ENCODE peak calls at places on chromosomes 11 and 22, in eight cellular contexts. One of them, this sample, is unnamed.

GRCh38 chr22:26725012-26725676 is 67.8 kb downstream of the MIAT start:
- DNase-seq in cardiac muscle cell: peak
- DNase-seq in colonic mucosa: no peak
- DNase-seq in esophagus muscularis mucosa: no peak
- DNase-seq in T-helper 1 cell: no peak
- DNase-seq in prostate gland: no peak
- DNase-seq in kidney: no peak
- DNase-seq in left ventricle myocardium superior: no peak
- DNase-seq in this sample: no peak

GRCh38 chr11:61975638-61976419 is 8.4 kb upstream of the FTH1 start:
- DNase-seq in prostate gland: no peak
- DNase-seq in esophagus muscularis mucosa: no peak
- DNase-seq in T-helper 1 cell: no peak
- DNase-seq in cardiac muscle cell: peak
- DNase-seq in kidney: no peak
- DNase-seq in left ventricle myocardium superior: peak
- DNase-seq in colonic mucosa: no peak
- DNase-seq in this sample: no peak

GRCh38 chr11:64400667-64401066 is 41.7 kb downstream of the RPS6KA4 start:
- DNase-seq in esophagus muscularis mucosa: no peak
- DNase-seq in kidney: no peak
- DNase-seq in cardiac muscle cell: no peak
- DNase-seq in T-helper 1 cell: no peak
- DNase-seq in colonic mucosa: no peak
- DNase-seq in prostate gland: no peak
- DNase-seq in left ventricle myocardium superior: no peak
- DNase-seq in this sample: no peak

GRCh38 chr11:68213135-68213515 is at the start of gene KMT5B:
- DNase-seq in colonic mucosa: peak
- DNase-seq in cardiac muscle cell: peak
- DNase-seq in kidney: peak
- DNase-seq in left ventricle myocardium superior: peak
- DNase-seq in prostate gland: no peak
- DNase-seq in T-helper 1 cell: peak
- DNase-seq in esophagus muscularis mucosa: no peak
- DNase-seq in this sample: peak

GRCh38 chr11:12276356-12276755 is 101.0 kb upstream of the PARVA start:
- DNase-seq in esophagus muscularis mucosa: no peak
- DNase-seq in cardiac muscle cell: no peak
- DNase-seq in T-helper 1 cell: no peak
- DNase-seq in colonic mucosa: no peak
- DNase-seq in left ventricle myocardium superior: no peak
- DNase-seq in prostate gland: no peak
- DNase-seq in kidney: peak
- DNase-seq in this sample: no peak

GRCh38 chr22:38565441-38565840 is 4.5 kb downstream of the DMC1 start:
- DNase-seq in esophagus muscularis mucosa: no peak
- DNase-seq in cardiac muscle cell: no peak
- DNase-seq in kidney: no peak
- DNase-seq in T-helper 1 cell: no peak
- DNase-seq in prostate gland: no peak
- DNase-seq in left ventricle myocardium superior: no peak
- DNase-seq in colonic mucosa: no peak
- DNase-seq in this sample: no peak

GRCh38 chr11:121909571-121909970 is 206.4 kb downstream of the BLID start:
- DNase-seq in esophagus muscularis mucosa: no peak
- DNase-seq in prostate gland: no peak
- DNase-seq in left ventricle myocardium superior: no peak
- DNase-seq in T-helper 1 cell: no peak
- DNase-seq in kidney: no peak
- DNase-seq in colonic mucosa: no peak
- DNase-seq in cardiac muscle cell: no peak
- DNase-seq in this sample: no peak

GRCh38 chr11:46414899-46415298 is 23.3 kb upstream of the CHRM4 start:
- DNase-seq in cardiac muscle cell: no peak
- DNase-seq in prostate gland: no peak
- DNase-seq in kidney: no peak
- DNase-seq in esophagus muscularis mucosa: no peak
- DNase-seq in T-helper 1 cell: no peak
- DNase-seq in colonic mucosa: no peak
- DNase-seq in left ventricle myocardium superior: no peak
- DNase-seq in this sample: peak

GRCh38 chr11:68120212-68121066 is 749 bp downstream of the CHKA start:
- DNase-seq in esophagus muscularis mucosa: no peak
- DNase-seq in kidney: peak
- DNase-seq in cardiac muscle cell: peak
- DNase-seq in prostate gland: peak
- DNase-seq in left ventricle myocardium superior: peak
- DNase-seq in colonic mucosa: peak
- DNase-seq in T-helper 1 cell: peak
- DNase-seq in this sample: peak

GRCh38 chr11:11937433-11937832 is 71.0 kb downstream of the DKK3 start:
- DNase-seq in colonic mucosa: no peak
- DNase-seq in cardiac muscle cell: peak
- DNase-seq in left ventricle myocardium superior: no peak
- DNase-seq in esophagus muscularis mucosa: no peak
- DNase-seq in kidney: no peak
- DNase-seq in prostate gland: no peak
- DNase-seq in T-helper 1 cell: no peak
- DNase-seq in this sample: no peak

GRCh38 chr11:114059278-114059983 is at the start of gene ZBTB16:
- DNase-seq in kidney: peak
- DNase-seq in T-helper 1 cell: peak
- DNase-seq in cardiac muscle cell: peak
- DNase-seq in left ventricle myocardium superior: peak
- DNase-seq in colonic mucosa: peak
- DNase-seq in prostate gland: peak
- DNase-seq in esophagus muscularis mucosa: peak
- DNase-seq in this sample: peak

GRCh38 chr11:134660416-134660815 is 248.4 kb upstream of the B3GAT1 start:
- DNase-seq in prostate gland: no peak
- DNase-seq in left ventricle myocardium superior: no peak
- DNase-seq in colonic mucosa: no peak
- DNase-seq in T-helper 1 cell: no peak
- DNase-seq in kidney: no peak
- DNase-seq in cardiac muscle cell: no peak
- DNase-seq in esophagus muscularis mucosa: peak
- DNase-seq in this sample: no peak

GRCh38 chr11:94000641-94001040 is 20.5 kb upstream of the HEPHL1 start:
- DNase-seq in colonic mucosa: no peak
- DNase-seq in prostate gland: no peak
- DNase-seq in kidney: no peak
- DNase-seq in T-helper 1 cell: no peak
- DNase-seq in left ventricle myocardium superior: no peak
- DNase-seq in cardiac muscle cell: no peak
- DNase-seq in esophagus muscularis mucosa: no peak
- DNase-seq in this sample: no peak

GRCh38 chr11:69220581-69221051 is 64.9 kb downstream of the SMIM38 start:
- DNase-seq in T-helper 1 cell: no peak
- DNase-seq in cardiac muscle cell: no peak
- DNase-seq in prostate gland: peak
- DNase-seq in left ventricle myocardium superior: no peak
- DNase-seq in esophagus muscularis mucosa: no peak
- DNase-seq in kidney: no peak
- DNase-seq in colonic mucosa: no peak
- DNase-seq in this sample: no peak

GRCh38 chr11:72227316-72228228 is 3.0 kb downstream of the INPPL1 start:
- DNase-seq in esophagus muscularis mucosa: no peak
- DNase-seq in colonic mucosa: no peak
- DNase-seq in kidney: peak
- DNase-seq in T-helper 1 cell: no peak
- DNase-seq in prostate gland: no peak
- DNase-seq in left ventricle myocardium superior: peak
- DNase-seq in cardiac muscle cell: no peak
- DNase-seq in this sample: no peak

GRCh38 chr11:22432331-22433065 is 94.3 kb downstream of the SLC17A6 start:
- DNase-seq in prostate gland: no peak
- DNase-seq in colonic mucosa: no peak
- DNase-seq in cardiac muscle cell: peak
- DNase-seq in kidney: peak
- DNase-seq in esophagus muscularis mucosa: no peak
- DNase-seq in left ventricle myocardium superior: peak
- DNase-seq in T-helper 1 cell: no peak
- DNase-seq in this sample: no peak

GRCh38 chr22:49488943-49489342 is 338.7 kb downstream of the BRD1 start:
- DNase-seq in prostate gland: no peak
- DNase-seq in cardiac muscle cell: no peak
- DNase-seq in colonic mucosa: no peak
- DNase-seq in left ventricle myocardium superior: no peak
- DNase-seq in kidney: no peak
- DNase-seq in esophagus muscularis mucosa: no peak
- DNase-seq in T-helper 1 cell: no peak
- DNase-seq in this sample: no peak

GRCh38 chr22:37804886-37805857 is 2.6 kb upstream of the GCAT start:
- DNase-seq in esophagus muscularis mucosa: peak
- DNase-seq in cardiac muscle cell: peak
- DNase-seq in prostate gland: peak
- DNase-seq in kidney: peak
- DNase-seq in colonic mucosa: peak
- DNase-seq in left ventricle myocardium superior: peak
- DNase-seq in T-helper 1 cell: peak
- DNase-seq in this sample: peak

GRCh38 chr22:20115691-20116375 is at the start of gene RANBP1:
- DNase-seq in cardiac muscle cell: no peak
- DNase-seq in T-helper 1 cell: no peak
- DNase-seq in left ventricle myocardium superior: peak
- DNase-seq in colonic mucosa: no peak
- DNase-seq in esophagus muscularis mucosa: no peak
- DNase-seq in prostate gland: no peak
- DNase-seq in kidney: peak
- DNase-seq in this sample: no peak

GRCh38 chr11:63944987-63945386 is 6.2 kb downstream of the NAA40 start:
- DNase-seq in T-helper 1 cell: no peak
- DNase-seq in left ventricle myocardium superior: peak
- DNase-seq in cardiac muscle cell: no peak
- DNase-seq in esophagus muscularis mucosa: no peak
- DNase-seq in kidney: no peak
- DNase-seq in colonic mucosa: peak
- DNase-seq in prostate gland: no peak
- DNase-seq in this sample: no peak

GRCh38 chr11:44304091-44305084 is 5.6 kb downstream of the ALX4 start:
- DNase-seq in kidney: no peak
- DNase-seq in colonic mucosa: no peak
- DNase-seq in T-helper 1 cell: no peak
- DNase-seq in esophagus muscularis mucosa: no peak
- DNase-seq in prostate gland: no peak
- DNase-seq in left ventricle myocardium superior: no peak
- DNase-seq in cardiac muscle cell: no peak
- DNase-seq in this sample: no peak

GRCh38 chr11:48193876-48194275 is 22.7 kb upstream of the OR4B1 start:
- DNase-seq in prostate gland: no peak
- DNase-seq in kidney: no peak
- DNase-seq in colonic mucosa: no peak
- DNase-seq in T-helper 1 cell: no peak
- DNase-seq in left ventricle myocardium superior: no peak
- DNase-seq in esophagus muscularis mucosa: no peak
- DNase-seq in cardiac muscle cell: no peak
- DNase-seq in this sample: no peak

GRCh38 chr11:70153133-70153727 is 49.9 kb upstream of the FADD start:
- DNase-seq in colonic mucosa: no peak
- DNase-seq in cardiac muscle cell: no peak
- DNase-seq in T-helper 1 cell: no peak
- DNase-seq in prostate gland: no peak
- DNase-seq in esophagus muscularis mucosa: no peak
- DNase-seq in left ventricle myocardium superior: no peak
- DNase-seq in kidney: no peak
- DNase-seq in this sample: no peak

GRCh38 chr11:59097113-59097708 is 9.8 kb upstream of the FAM111B start:
- DNase-seq in esophagus muscularis mucosa: no peak
- DNase-seq in left ventricle myocardium superior: peak
- DNase-seq in kidney: no peak
- DNase-seq in colonic mucosa: peak
- DNase-seq in prostate gland: peak
- DNase-seq in T-helper 1 cell: peak
- DNase-seq in cardiac muscle cell: peak
- DNase-seq in this sample: peak

GRCh38 chr11:72712168-72712721 is 38.0 kb upstream of the PDE2A start:
- DNase-seq in kidney: peak
- DNase-seq in T-helper 1 cell: no peak
- DNase-seq in left ventricle myocardium superior: peak
- DNase-seq in prostate gland: no peak
- DNase-seq in colonic mucosa: peak
- DNase-seq in esophagus muscularis mucosa: peak
- DNase-seq in cardiac muscle cell: no peak
- DNase-seq in this sample: no peak

GRCh38 chr11:65112226-65112550 is 516 bp downstream of the TM7SF2 start:
- DNase-seq in kidney: no peak
- DNase-seq in cardiac muscle cell: no peak
- DNase-seq in T-helper 1 cell: no peak
- DNase-seq in left ventricle myocardium superior: no peak
- DNase-seq in esophagus muscularis mucosa: no peak
- DNase-seq in colonic mucosa: no peak
- DNase-seq in prostate gland: no peak
- DNase-seq in this sample: no peak

GRCh38 chr22:39475337-39475736 is 18.5 kb downstream of the MGAT3 start:
- DNase-seq in esophagus muscularis mucosa: no peak
- DNase-seq in T-helper 1 cell: no peak
- DNase-seq in colonic mucosa: no peak
- DNase-seq in prostate gland: no peak
- DNase-seq in kidney: peak
- DNase-seq in left ventricle myocardium superior: no peak
- DNase-seq in cardiac muscle cell: no peak
- DNase-seq in this sample: no peak

GRCh38 chr11:45658292-45658991 is 7.0 kb downstream of the CHST1 start:
- DNase-seq in colonic mucosa: peak
- DNase-seq in prostate gland: no peak
- DNase-seq in left ventricle myocardium superior: peak
- DNase-seq in kidney: peak
- DNase-seq in T-helper 1 cell: no peak
- DNase-seq in esophagus muscularis mucosa: no peak
- DNase-seq in cardiac muscle cell: peak
- DNase-seq in this sample: no peak

GRCh38 chr22:20526628-20527355 is 19.4 kb downstream of the MED15 start:
- DNase-seq in kidney: no peak
- DNase-seq in colonic mucosa: no peak
- DNase-seq in cardiac muscle cell: peak
- DNase-seq in prostate gland: no peak
- DNase-seq in T-helper 1 cell: no peak
- DNase-seq in left ventricle myocardium superior: no peak
- DNase-seq in esophagus muscularis mucosa: no peak
- DNase-seq in this sample: no peak

GRCh38 chr11:36312593-36312990 is 16.5 kb downstream of the PRR5L start:
- DNase-seq in left ventricle myocardium superior: no peak
- DNase-seq in T-helper 1 cell: no peak
- DNase-seq in kidney: no peak
- DNase-seq in prostate gland: no peak
- DNase-seq in esophagus muscularis mucosa: no peak
- DNase-seq in colonic mucosa: no peak
- DNase-seq in cardiac muscle cell: peak
- DNase-seq in this sample: no peak

GRCh38 chr22:36505998-36506635 is 723 bp downstream of the FOXRED2 start:
- DNase-seq in esophagus muscularis mucosa: no peak
- DNase-seq in colonic mucosa: no peak
- DNase-seq in cardiac muscle cell: no peak
- DNase-seq in left ventricle myocardium superior: peak
- DNase-seq in T-helper 1 cell: no peak
- DNase-seq in kidney: peak
- DNase-seq in prostate gland: no peak
- DNase-seq in this sample: no peak

GRCh38 chr22:30008401-30008800 is 71.9 kb upstream of the HORMAD2 start:
- DNase-seq in prostate gland: no peak
- DNase-seq in left ventricle myocardium superior: no peak
- DNase-seq in colonic mucosa: no peak
- DNase-seq in kidney: no peak
- DNase-seq in esophagus muscularis mucosa: no peak
- DNase-seq in cardiac muscle cell: no peak
- DNase-seq in T-helper 1 cell: no peak
- DNase-seq in this sample: no peak

GRCh38 chr11:117885777-117886176 is 9.3 kb upstream of the FXYD6 start:
- DNase-seq in prostate gland: no peak
- DNase-seq in left ventricle myocardium superior: peak
- DNase-seq in colonic mucosa: peak
- DNase-seq in esophagus muscularis mucosa: no peak
- DNase-seq in cardiac muscle cell: peak
- DNase-seq in kidney: peak
- DNase-seq in T-helper 1 cell: no peak
- DNase-seq in this sample: no peak

GRCh38 chr11:1453611-1454386 is 32.8 kb downstream of the MOB2 start:
- DNase-seq in left ventricle myocardium superior: peak
- DNase-seq in colonic mucosa: peak
- DNase-seq in esophagus muscularis mucosa: no peak
- DNase-seq in cardiac muscle cell: no peak
- DNase-seq in T-helper 1 cell: no peak
- DNase-seq in prostate gland: peak
- DNase-seq in kidney: no peak
- DNase-seq in this sample: no peak

This sample was measured in CD4-positive, alpha-beta T cell.